ENCODE peak calls at places on chromosomes 4 and X, in nine cellular contexts. K is HCT116, W is SK-N-SH, A is sigmoid colon, I is HL-60, B is endothelial cell of umbilical vein, F is transverse colon, E is K562, T is suprapubic skin. P is an unnamed sample.

GRCh38 chrX:19672211-19672814 is 157.0 kb upstream of the MAP3K15 start:
- DNase-seq in I (no peak), E (no peak), F (no peak), W (no peak), B (no peak), A (no peak), K (no peak), T (no peak), P (no peak)

GRCh38 chrX:79081895-79082512 is 62.5 kb upstream of the GPR174 start:
- DNase-seq in E (peak), B (peak), F (no peak), T (no peak), K (no peak), A (no peak), I (peak), W (peak), P (no peak)

GRCh38 chrX:131763674-131764073 is 219.8 kb downstream of the OR13H1 start:
- DNase-seq in W (peak), B (no peak), K (no peak), F (peak), A (peak), T (no peak), E (no peak), I (peak), P (no peak)

GRCh38 chrX:123336666-123337065 is 152.6 kb downstream of the GRIA3 start:
- DNase-seq in W (no peak), I (no peak), A (no peak), F (no peak), E (no peak), B (no peak), K (no peak), T (no peak), P (no peak)

GRCh38 chr4:28654618-28655017 is 1794.0 kb downstream of the STIM2 start:
- DNase-seq in F (no peak), K (no peak), W (no peak), I (no peak), A (no peak), E (no peak), T (no peak), B (peak), P (no peak)

GRCh38 chrX:102712967-102713677 is 874 bp downstream of the GPRASP2 start:
- DNase-seq in F (peak), E (peak), W (peak), T (no peak), A (peak), B (peak), K (no peak), I (no peak), P (peak)

GRCh38 chr4:152585036-152585439 is 49.1 kb upstream of the FBXW7 start:
- DNase-seq in A (no peak), E (no peak), I (no peak), B (no peak), T (no peak), W (no peak), K (no peak), F (no peak), P (no peak)

GRCh38 chr4:141534985-141535384 is 101.4 kb upstream of the IL15 start:
- DNase-seq in A (no peak), K (no peak), I (no peak), W (no peak), E (no peak), T (no peak), F (no peak), B (no peak), P (no peak)

GRCh38 chrX:66015152-66015827 is 24.6 kb downstream of the VSIG4 start:
- DNase-seq in E (peak), F (peak), K (no peak), I (peak), B (no peak), A (no peak), W (no peak), T (no peak), P (no peak)

GRCh38 chr4:91362125-91362524 is 941.6 kb upstream of the GRID2 start:
- DNase-seq in I (no peak), T (no peak), A (no peak), F (no peak), E (no peak), W (no peak), B (no peak), K (no peak), P (no peak)

GRCh38 chr4:2954358-2955185 is 8.6 kb downstream of the NOP14 start:
- DNase-seq in E (no peak), B (no peak), W (peak), I (no peak), K (peak), A (no peak), T (no peak), F (no peak), P (no peak)

GRCh38 chrX:39996561-39996960 is 101.2 kb downstream of the BCOR start:
- DNase-seq in B (no peak), W (no peak), K (no peak), I (no peak), F (no peak), A (no peak), T (no peak), E (no peak), P (no peak)

GRCh38 chr4:61911313-61911756 is 711.2 kb downstream of the ADGRL3 start:
- DNase-seq in T (no peak), K (no peak), B (no peak), A (no peak), F (no peak), E (no peak), W (no peak), I (no peak), P (no peak)

GRCh38 chrX:4265036-4265435 is 551.6 kb upstream of the PRKX start:
- DNase-seq in W (no peak), T (no peak), I (no peak), F (no peak), E (no peak), K (no peak), B (no peak), A (no peak), P (no peak)

GRCh38 chr4:156941940-156942548 is 29.6 kb downstream of the PDGFC start:
- DNase-seq in K (no peak), E (no peak), W (no peak), A (peak), T (no peak), I (no peak), F (peak), B (peak), P (peak)

GRCh38 chrX:22952011-22952410 is 47.7 kb upstream of the DDX53 start:
- DNase-seq in A (no peak), W (peak), I (no peak), K (no peak), T (no peak), F (no peak), B (peak), E (no peak), P (no peak)

GRCh38 chrX:148459343-148459742 is 41.1 kb upstream of the AFF2 start:
- DNase-seq in F (no peak), K (no peak), A (no peak), T (no peak), I (peak), B (no peak), E (no peak), W (no peak), P (no peak)

GRCh38 chrX:123835661-123836371 is 24.0 kb upstream of the XIAP start:
- DNase-seq in E (no peak), W (no peak), K (peak), T (no peak), A (no peak), B (peak), F (peak), I (no peak), P (no peak)

GRCh38 chrX:8848921-8849320 is 47.7 kb upstream of the FAM9A start:
- DNase-seq in W (no peak), K (no peak), T (no peak), E (no peak), B (no peak), F (no peak), I (no peak), A (no peak), P (no peak)

GRCh38 chrX:8849462-8849861 is 48.3 kb upstream of the FAM9A start:
- DNase-seq in A (no peak), I (no peak), T (no peak), B (no peak), K (no peak), W (no peak), E (no peak), F (no peak), P (no peak)

GRCh38 chrX:8846271-8846670 is 45.1 kb upstream of the FAM9A start:
- DNase-seq in K (no peak), A (no peak), I (no peak), B (no peak), E (no peak), T (no peak), W (no peak), F (no peak), P (no peak)

GRCh38 chrX:8851487-8851886 is 50.3 kb upstream of the FAM9A start:
- DNase-seq in E (no peak), B (no peak), W (no peak), A (no peak), F (no peak), T (no peak), I (no peak), K (no peak), P (no peak)

DNA sequence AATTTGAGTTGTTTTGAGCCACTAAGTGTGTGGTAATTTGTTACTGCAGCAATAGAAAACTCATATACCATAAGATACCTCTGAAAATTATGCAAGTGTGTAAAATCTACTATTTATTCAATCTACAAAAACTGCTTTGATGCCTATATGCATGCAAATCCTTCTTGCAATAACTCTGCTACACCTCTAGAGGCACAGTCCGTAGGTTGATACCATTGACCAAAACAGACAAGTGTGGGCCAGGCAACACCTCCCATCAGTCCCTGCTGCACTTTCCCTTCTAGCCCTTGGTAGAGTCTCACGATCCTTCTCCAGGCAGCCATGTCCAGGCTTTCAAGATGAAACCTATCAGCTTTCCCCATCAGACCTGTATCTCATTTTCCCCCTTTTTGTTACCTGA is 48.8 kb upstream of the FAM9A start:
- DNase-seq in F (no peak), E (no peak), T (no peak), I (no peak), B (no peak), W (peak), A (no peak), K (no peak), P (no peak)
- TF ChIP-seq CTCF in F (no peak), E (no peak), T (no peak), I (no peak), B (no peak), W (peak), A (no peak), K (peak), P (no peak)

GRCh38 chrX:149539283-149540132 is 1.3 kb upstream of the EOLA1 start:
- DNase-seq in I (peak), A (peak), E (peak), K (peak), B (peak), F (peak), W (peak), T (peak), P (peak)

GRCh38 chrX:149541521-149542047 is 772 bp downstream of the EOLA1 start:
- DNase-seq in B (no peak), I (no peak), W (no peak), K (no peak), F (no peak), T (no peak), A (no peak), E (peak), P (no peak)

GRCh38 chrX:149540133-149540620 is 635 bp upstream of the EOLA1 start:
- DNase-seq in A (peak), K (peak), F (peak), B (no peak), W (peak), I (peak), T (peak), E (peak), P (peak)

GRCh38 chrX:149540621-149541520 is at the start of gene EOLA1:
- DNase-seq in W (peak), T (peak), A (peak), B (peak), K (peak), E (peak), F (peak), I (peak), P (peak)
- TF ChIP-seq POLR2AphosphoS5 in W (peak), T (no peak), A (peak), B (no peak), K (peak), E (no peak), F (peak), I (peak), P (peak)

GRCh38 chr4:143085224-143085623 is 99.5 kb upstream of the USP38 start:
- DNase-seq in K (no peak), I (no peak), B (peak), T (no peak), W (no peak), E (no peak), F (no peak), A (no peak), P (no peak)
- TF ChIP-seq CTCF in K (peak), I (no peak), B (no peak), T (no peak), W (peak), E (no peak), F (peak), A (no peak), P (peak)

GRCh38 chr4:75015627-75016026 is 82.7 kb downstream of the PARM1 start:
- DNase-seq in E (no peak), W (no peak), A (no peak), B (no peak), T (no peak), I (no peak), F (no peak), K (no peak), P (peak)
- TF ChIP-seq POLR2AphosphoS5 in E (no peak), W (no peak), A (no peak), B (no peak), T (no peak), I (no peak), F (no peak), K (no peak), P (peak)

GRCh38 chrX:136292656-136293055 is 8.1 kb upstream of the ADGRG4 start:
- DNase-seq in A (no peak), K (no peak), F (no peak), W (no peak), E (no peak), B (no peak), T (no peak), I (no peak), P (no peak)

GRCh38 chrX:136295380-136295779 is 5.4 kb upstream of the ADGRG4 start:
- DNase-seq in A (no peak), T (no peak), I (no peak), B (no peak), K (no peak), F (no peak), E (no peak), W (no peak), P (no peak)

GRCh38 chrX:136291824-136292223 is 8.9 kb upstream of the ADGRG4 start:
- DNase-seq in W (no peak), E (no peak), T (no peak), K (no peak), I (no peak), B (no peak), A (no peak), F (no peak), P (no peak)
- TF ChIP-seq CTCF in W (no peak), E (no peak), T (no peak), K (no peak), I (no peak), B (no peak), A (no peak), F (no peak), P (no peak)

GRCh38 chr4:186684220-186684619 is 39.4 kb downstream of the FAT1 start:
- DNase-seq in T (no peak), B (no peak), F (no peak), W (no peak), A (no peak), K (no peak), E (no peak), I (no peak), P (no peak)

GRCh38 chr4:186687263-186687662 is 36.4 kb downstream of the FAT1 start:
- DNase-seq in W (no peak), B (no peak), T (no peak), K (no peak), A (no peak), I (no peak), E (no peak), F (no peak), P (no peak)

GRCh38 chr4:186688150-186688943 is 35.3 kb downstream of the FAT1 start:
- DNase-seq in A (no peak), T (no peak), W (no peak), F (no peak), I (no peak), B (no peak), K (no peak), E (no peak), P (no peak)

GRCh38 chr4:186685744-186686143 is 37.9 kb downstream of the FAT1 start:
- DNase-seq in B (no peak), K (peak), E (no peak), F (no peak), T (no peak), W (no peak), A (no peak), I (no peak), P (no peak)

GRCh38 chr4:186684889-186685309 is 38.8 kb downstream of the FAT1 start:
- DNase-seq in K (no peak), A (no peak), E (no peak), F (no peak), B (no peak), T (no peak), I (no peak), W (no peak), P (no peak)
- TF ChIP-seq POLR2AphosphoS5 in K (no peak), A (no peak), E (no peak), F (no peak), B (no peak), T (no peak), I (no peak), W (no peak), P (no peak)

GRCh38 chrX:104113237-104113965 is 1.1 kb downstream of the ZCCHC18 start:
- DNase-seq in E (peak), K (no peak), W (peak), F (peak), A (peak), B (peak), T (no peak), I (peak), P (peak)
- TF ChIP-seq CTCF in E (peak), K (no peak), W (peak), F (peak), A (no peak), B (peak), T (no peak), I (peak), P (peak)

GRCh38 chrX:136211766-136212556 is 39.2 kb downstream of the MAP7D3 start:
- DNase-seq in B (no peak), T (no peak), W (no peak), K (no peak), A (peak), E (no peak), I (no peak), F (no peak), P (no peak)

GRCh38 chrX:136214551-136214950 is 36.6 kb downstream of the MAP7D3 start:
- DNase-seq in T (no peak), I (no peak), A (no peak), K (no peak), W (no peak), F (no peak), B (peak), E (no peak), P (no peak)

GRCh38 chrX:136210243-136210642 is 41.0 kb downstream of the MAP7D3 start:
- DNase-seq in E (no peak), K (no peak), I (peak), T (no peak), W (no peak), A (no peak), F (no peak), B (no peak), P (no peak)

GRCh38 chrX:136210806-136211205 is 40.4 kb downstream of the MAP7D3 start:
- DNase-seq in W (no peak), E (no peak), T (no peak), F (no peak), I (peak), A (no peak), B (no peak), K (no peak), P (no peak)

DNA sequence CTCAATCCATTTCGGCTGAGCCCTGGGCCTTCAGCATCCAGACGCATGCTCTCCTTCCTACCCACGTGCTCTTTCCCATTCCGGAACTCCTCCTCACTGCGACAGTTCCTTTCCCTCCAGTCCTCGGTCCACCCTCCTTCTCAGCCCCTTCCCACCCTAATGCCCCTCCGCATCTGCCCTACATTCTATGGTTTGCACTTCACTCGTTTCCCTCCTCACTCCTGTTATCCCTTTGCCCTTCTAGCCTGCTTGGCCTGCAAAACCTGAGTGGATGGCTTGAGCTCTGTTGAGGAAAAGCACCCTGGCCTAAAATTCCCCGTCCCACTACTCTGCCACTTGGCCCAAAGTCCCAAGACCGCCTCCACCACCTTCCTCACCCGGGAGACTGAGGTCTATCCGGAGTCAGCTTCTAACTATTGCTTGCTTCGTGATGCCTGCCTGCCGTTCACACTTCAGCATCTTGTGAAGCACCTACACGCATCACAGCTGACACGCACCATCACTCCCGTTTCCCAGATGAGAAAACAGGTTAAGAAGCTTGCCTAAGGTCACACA is 38.6 kb downstream of the MAP7D3 start:
- DNase-seq in A (peak), W (no peak), T (no peak), I (no peak), K (no peak), B (no peak), E (no peak), F (no peak), P (no peak)
- TF ChIP-seq POLR2AphosphoS5 in A (peak), W (no peak), T (no peak), I (no peak), K (no peak), B (no peak), E (no peak), F (no peak), P (no peak)

DNA sequence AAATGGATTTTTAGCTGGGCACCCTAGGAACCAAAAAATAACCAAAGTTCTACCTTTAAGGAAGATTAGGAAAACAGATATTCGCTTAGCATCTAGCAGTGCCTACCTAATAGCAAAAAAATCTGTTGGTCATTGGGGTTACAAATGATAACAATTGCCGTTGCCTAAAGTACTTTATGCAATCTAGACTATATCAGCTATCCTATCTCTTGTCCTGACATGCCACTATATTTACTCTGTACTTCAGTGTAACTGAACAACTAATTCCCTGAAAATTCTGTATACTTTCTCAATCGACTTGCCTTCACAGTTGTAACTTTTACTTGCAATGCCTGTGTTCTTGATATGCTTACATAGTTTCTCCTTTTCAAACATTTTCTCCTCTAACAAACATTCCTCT is 282.9 kb upstream of the PCDH7 start:
- DNase-seq in K (no peak), E (no peak), I (no peak), F (no peak), B (no peak), W (no peak), T (no peak), A (no peak), P (no peak)
- TF ChIP-seq CTCF in K (no peak), E (no peak), I (no peak), F (no peak), B (no peak), W (no peak), T (no peak), A (no peak), P (no peak)

GRCh38 chr4:139719381-139720101 is 53.9 kb downstream of the MGST2 start:
- DNase-seq in T (no peak), A (peak), F (no peak), W (no peak), I (no peak), K (no peak), E (no peak), B (no peak), P (no peak)
- TF ChIP-seq POLR2AphosphoS5 in T (no peak), A (no peak), F (no peak), W (no peak), I (no peak), K (no peak), E (no peak), B (no peak), P (no peak)